ENCODE peak calls at places on chromosomes 3 and 15, in five cellular contexts. One of them, this sample, is unnamed.

GRCh38 chr15:86623236-86623635 is 543.6 kb downstream of the AGBL1 start:
- DNase-seq in fibroblast of the conjunctiva: no peak
- DNase-seq in posterior cingulate gyrus: no peak
- DNase-seq in SJSA1: no peak
- DNase-seq in HuH-7.5: no peak
- DNase-seq in this sample: no peak

GRCh38 chr15:65305144-65305758 is 774 bp downstream of the RNU5B-1 start:
- DNase-seq in fibroblast of the conjunctiva: no peak
- DNase-seq in posterior cingulate gyrus: peak
- DNase-seq in SJSA1: no peak
- DNase-seq in HuH-7.5: no peak
- DNase-seq in this sample: no peak

GRCh38 chr3:147383617-147384016 is 22.7 kb downstream of the ZIC4 start:
- DNase-seq in fibroblast of the conjunctiva: no peak
- DNase-seq in posterior cingulate gyrus: no peak
- DNase-seq in SJSA1: no peak
- DNase-seq in HuH-7.5: no peak
- DNase-seq in this sample: no peak

GRCh38 chr3:162704238-162704637 is 1207.6 kb downstream of the OTOL1 start:
- DNase-seq in fibroblast of the conjunctiva: no peak
- DNase-seq in posterior cingulate gyrus: no peak
- DNase-seq in SJSA1: no peak
- DNase-seq in HuH-7.5: no peak
- DNase-seq in this sample: no peak

GRCh38 chr15:71736286-71736947 is 73.9 kb upstream of the NR2E3 start:
- DNase-seq in fibroblast of the conjunctiva: no peak
- DNase-seq in posterior cingulate gyrus: no peak
- DNase-seq in SJSA1: no peak
- DNase-seq in HuH-7.5: no peak
- DNase-seq in this sample: no peak

GRCh38 chr3:8713901-8714759 is 19.5 kb upstream of the CAV3 start:
- DNase-seq in fibroblast of the conjunctiva: no peak
- DNase-seq in posterior cingulate gyrus: no peak
- DNase-seq in SJSA1: no peak
- DNase-seq in HuH-7.5: peak
- DNase-seq in this sample: no peak

GRCh38 chr3:131223373-131224289 is 157.9 kb upstream of the NUDT16 start:
- DNase-seq in fibroblast of the conjunctiva: no peak
- DNase-seq in posterior cingulate gyrus: no peak
- DNase-seq in SJSA1: no peak
- DNase-seq in HuH-7.5: no peak
- DNase-seq in this sample: no peak

GRCh38 chr3:150497956-150498355 is 48.3 kb downstream of the SERP1 start:
- DNase-seq in fibroblast of the conjunctiva: no peak
- DNase-seq in posterior cingulate gyrus: no peak
- DNase-seq in SJSA1: peak
- DNase-seq in HuH-7.5: no peak
- DNase-seq in this sample: no peak

GRCh38 chr3:85821130-85821756 is 862.5 kb downstream of the CADM2 start:
- DNase-seq in fibroblast of the conjunctiva: peak
- DNase-seq in posterior cingulate gyrus: no peak
- DNase-seq in SJSA1: peak
- DNase-seq in HuH-7.5: peak
- DNase-seq in this sample: no peak

This sample was measured in omental fat pad.